ENCODE peak calls at places on chromosomes 16 and 17, in eight cellular contexts. B is SW480; K is naive B cell; J is glutamatergic neuron; H is HT1080; D is PC-3; U is nephron progenitor cell; F is stimulated activated CD4-positive, alpha-beta T cell treated with anti-CD3 and anti-CD28 coated beads, TNF-alpha, amount 100 ng/mL, for 4 hours. A is an unnamed sample.

GRCh38 chr16:47460301-47460754 is 535 bp downstream of the ITFG1 start:
- DNase-seq in B (peak; percentile 2), K (no peak), J (no peak), H (no peak), D (peak; percentile 1), U (no peak), F (no peak), A (peak; percentile 16)

GRCh38 chr17:3032258-3033247 is 30.9 kb downstream of the OR1D5 start:
- DNase-seq in B (no peak), K (no peak), J (no peak), H (no peak), D (no peak), U (no peak), F (no peak), A (no peak)

GRCh38 chr16:79848739-79849518 is 248.4 kb upstream of the MAF start:
- DNase-seq in B (peak; percentile 24), K (no peak), J (no peak), H (no peak), D (no peak), U (peak; percentile 7), F (no peak), A (no peak)

GRCh38 chr17:332558-333322 is 19.9 kb downstream of the RPH3AL start:
- DNase-seq in B (no peak), K (no peak), J (no peak), H (no peak), D (no peak), U (no peak), F (no peak), A (peak; percentile 67)

GRCh38 chr17:45228121-45228941 is 6.6 kb downstream of the FMNL1 start:
- DNase-seq in B (peak; percentile 62), K (no peak), J (peak; percentile 36), H (peak; percentile 51), D (no peak), U (no peak), F (no peak), A (no peak)

GRCh38 chr16:17304814-17305169 is 166.0 kb downstream of the XYLT1 start:
- DNase-seq in B (no peak), K (no peak), J (no peak), H (no peak), D (no peak), U (no peak), F (no peak), A (peak; percentile 62)

GRCh38 chr17:78862073-78863023 is 21.7 kb upstream of the USP36 start:
- DNase-seq in B (peak; percentile 94), K (no peak), J (no peak), H (peak; percentile 98), D (peak; percentile 98), U (no peak), F (no peak), A (peak; percentile 95)

GRCh38 chr16:85114909-85115567 is 2.8 kb upstream of the CIBAR2 start:
- DNase-seq in B (peak; percentile 70), K (peak; percentile 56), J (peak; percentile 97), H (peak; percentile 81), D (peak; percentile 87), U (peak; percentile 99), F (peak; percentile 70), A (peak; percentile 71)

GRCh38 chr16:25045696-25046381 is 30.7 kb upstream of the ARHGAP17 start:
- DNase-seq in B (peak; percentile 25), K (no peak), J (no peak), H (no peak), D (peak; percentile 9), U (no peak), F (no peak), A (peak; percentile 89)

GRCh38 chr17:61208301-61209098 is 191.1 kb upstream of the TBX2 start:
- DNase-seq in B (no peak), K (no peak), J (no peak), H (no peak), D (no peak), U (no peak), F (no peak), A (no peak)

GRCh38 chr16:24208710-24209109 is 47.4 kb upstream of the CACNG3 start:
- DNase-seq in B (no peak), K (no peak), J (peak; percentile 69), H (no peak), D (no peak), U (no peak), F (no peak), A (no peak)

GRCh38 chr17:8685396-8685795 is 54.9 kb upstream of the MYH10 start:
- DNase-seq in B (no peak), K (no peak), J (no peak), H (peak; percentile 48), D (no peak), U (no peak), F (no peak), A (no peak)

GRCh38 chr17:539048-539447 is 175.6 kb downstream of the VPS53 start:
- DNase-seq in B (no peak), K (no peak), J (no peak), H (no peak), D (no peak), U (no peak), F (no peak), A (no peak)

GRCh38 chr17:82901836-82902235 is 62.0 kb upstream of the ZNF750 start:
- DNase-seq in B (no peak), K (no peak), J (no peak), H (no peak), D (no peak), U (no peak), F (no peak), A (no peak)

GRCh38 chr16:38941-39892 is 14.2 kb downstream of the POLR3K start:
- DNase-seq in B (peak; percentile 92), K (peak; percentile 86), J (no peak), H (no peak), D (peak; percentile 34), U (no peak), F (no peak), A (no peak)

GRCh38 chr17:74442670-74443515 is 11.0 kb downstream of the GPRC5C start:
- DNase-seq in B (peak; percentile 47), K (peak; percentile 55), J (peak; percentile 69), H (no peak), D (peak; percentile 51), U (peak; percentile 75), F (no peak), A (peak; percentile 12)